ENCODE peak calls at places on chromosome 1, in nine cellular contexts. B, L, W, E, V, S, T, I and Y are unnamed samples. For H3K9me3, the result is how much of the 10 kb centered on the place peaks cover.

GRCh38 chr1:190250368-190250767 is 227.3 kb downstream of the BRINP3 start:
- DNase-seq in B (no peak), L (no peak), W (no peak), E (no peak), V (no peak), S (no peak), T (no peak), I (no peak), Y (no peak)

GRCh38 chr1:110309139-110309538 is 30.0 kb upstream of the RBM15 start:
- DNase-seq in B (no peak), L (no peak), W (no peak), E (no peak), V (no peak), S (no peak), T (no peak), I (no peak), Y (no peak)

GRCh38 chr1:22654692-22655091 is 1.7 kb downstream of the C1QB start:
- DNase-seq in B (no peak), L (no peak), W (peak), E (no peak), V (no peak), S (no peak), T (no peak), I (no peak), Y (no peak)

GRCh38 chr1:244760471-244760870 is 75.0 kb upstream of the COX20 start:
- DNase-seq in B (no peak), L (no peak), W (no peak), E (no peak), V (no peak), S (no peak), T (no peak), I (no peak), Y (no peak)

GRCh38 chr1:228930479-228930957 is 195.2 kb downstream of the RHOU start:
- DNase-seq in B (no peak), L (no peak), W (no peak), E (no peak), V (no peak), S (no peak), T (no peak), I (no peak), Y (no peak)

GRCh38 chr1:171083222-171083621 is 7.5 kb upstream of the FMO3 start:
- DNase-seq in B (no peak), L (no peak), W (no peak), E (no peak), V (no peak), S (no peak), T (no peak), I (no peak), Y (no peak)

GRCh38 chr1:156478250-156478627 is 22.3 kb downstream of the MEF2D start:
- DNase-seq in B (no peak), L (no peak), W (no peak), E (peak), V (no peak), S (no peak), T (no peak), I (no peak), Y (no peak)

GRCh38 chr1:72023063-72023647 is 259.2 kb downstream of the NEGR1 start:
- DNase-seq in B (no peak), L (no peak), W (no peak), E (no peak), V (no peak), S (no peak), T (no peak), I (no peak), Y (no peak)

GRCh38 chr1:228833911-228834631 is 98.8 kb downstream of the RHOU start:
- DNase-seq in B (no peak), L (no peak), W (no peak), E (no peak), V (no peak), S (no peak), T (no peak), I (no peak), Y (no peak)

GRCh38 chr1:116092752-116093489 is 18.3 kb upstream of the MAB21L3 start:
- DNase-seq in B (no peak), L (no peak), W (no peak), E (no peak), V (no peak), S (no peak), T (no peak), I (no peak), Y (no peak)

GRCh38 chr1:10444795-10445397 is 4.9 kb upstream of the CORT start:
- DNase-seq in B (no peak), L (no peak), W (no peak), E (no peak), V (no peak), S (no peak), T (no peak), I (no peak), Y (no peak)

GRCh38 chr1:182200025-182200814 is 138.7 kb upstream of the ZNF648 start:
- DNase-seq in B (no peak), L (no peak), W (no peak), E (no peak), V (no peak), S (no peak), T (no peak), I (no peak), Y (no peak)

GRCh38 chr1:115515270-115515669 is 126.5 kb upstream of the VANGL1 start:
- DNase-seq in B (no peak), L (no peak), W (no peak), E (no peak), V (no peak), S (no peak), T (no peak), I (no peak), Y (no peak)

GRCh38 chr1:150126811-150127210 is 22.9 kb upstream of the PLEKHO1 start:
- DNase-seq in B (no peak), L (no peak), W (no peak), E (no peak), V (no peak), S (no peak), T (no peak), I (no peak), Y (no peak)

GRCh38 chr1:100443739-100444571 is 91.6 kb downstream of the CDC14A start:
- DNase-seq in B (no peak), L (peak), W (no peak), E (no peak), V (no peak), S (peak), T (no peak), I (peak), Y (no peak)

GRCh38 chr1:235918481-235918880 is 51.8 kb upstream of the LYST start:
- DNase-seq in B (no peak), L (no peak), W (no peak), E (no peak), V (no peak), S (no peak), T (no peak), I (no peak), Y (no peak)
- TF ChIP-seq CTCF in B (no peak), L (no peak), W (no peak), E (no peak), V (no peak), S (no peak), T (no peak), I (no peak), Y (no peak)

GRCh38 chr1:223714849-223715709 is 2.7 kb downstream of the CAPN2 start:
- DNase-seq in B (peak), L (no peak), W (no peak), E (no peak), V (no peak), S (no peak), T (peak), I (no peak), Y (no peak)

GRCh38 chr1:223717123-223717522 is 4.8 kb downstream of the CAPN2 start:
- DNase-seq in B (no peak), L (no peak), W (no peak), E (no peak), V (no peak), S (no peak), T (no peak), I (no peak), Y (no peak)

GRCh38 chr1:223715710-223716103 is 3.4 kb downstream of the CAPN2 start:
- DNase-seq in B (no peak), L (no peak), W (no peak), E (no peak), V (no peak), S (no peak), T (no peak), I (no peak), Y (no peak)

GRCh38 chr1:223717695-223718363 is 5.5 kb downstream of the CAPN2 start:
- DNase-seq in B (no peak), L (no peak), W (no peak), E (no peak), V (no peak), S (no peak), T (no peak), I (no peak), Y (no peak)

GRCh38 chr1:223716302-223716862 is 4.0 kb downstream of the CAPN2 start:
- DNase-seq in B (no peak), L (no peak), W (no peak), E (no peak), V (no peak), S (peak), T (peak), I (no peak), Y (no peak)
- H3K4me3 ChIP-seq in B (no peak), L (no peak), W (no peak), E (no peak), V (no peak), S (peak), T (peak), I (peak), Y (peak)

DNA sequence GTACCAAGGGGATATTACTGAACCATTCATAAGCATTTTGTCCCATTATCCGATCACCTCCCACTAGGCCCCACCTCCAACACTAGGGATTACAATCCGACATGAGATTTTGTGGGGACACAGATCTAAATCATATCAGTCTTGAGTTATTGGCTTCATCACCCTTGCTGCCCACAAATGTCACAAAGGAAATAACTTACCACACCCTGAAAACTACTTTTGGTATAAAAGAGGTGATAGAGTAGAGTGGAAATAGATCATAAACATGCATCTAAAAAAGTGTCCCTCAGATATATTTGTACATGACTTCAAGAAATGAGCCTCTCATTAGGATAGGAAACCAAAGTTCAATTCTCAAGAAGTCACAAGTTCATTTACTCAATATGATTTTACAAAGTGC is 22.6 kb upstream of the FCRL3 start:
- DNase-seq in B (no peak), L (no peak), W (no peak), E (no peak), V (no peak), S (no peak), T (no peak), I (no peak), Y (no peak)
- H3K9me3 ChIP-seq in B (under half), L (half or more), W (under half), E (under half), V (under half), S (under half), T (under half), I (under half), Y (under half)

GRCh38 chr1:2557146-2558029 is 1.2 kb downstream of the TNFRSF14 start:
- DNase-seq in B (peak), L (no peak), W (no peak), E (no peak), V (no peak), S (no peak), T (no peak), I (no peak), Y (no peak)

GRCh38 chr1:2558030-2558400 is 1.8 kb downstream of the TNFRSF14 start:
- DNase-seq in B (no peak), L (no peak), W (no peak), E (no peak), V (no peak), S (no peak), T (no peak), I (no peak), Y (no peak)

GRCh38 chr1:2554621-2555387 is 1.4 kb upstream of the TNFRSF14 start:
- DNase-seq in B (peak), L (peak), W (no peak), E (no peak), V (no peak), S (no peak), T (no peak), I (no peak), Y (no peak)

GRCh38 chr1:2555634-2556276 is 416 bp upstream of the TNFRSF14 start:
- DNase-seq in B (peak), L (peak), W (no peak), E (peak), V (peak), S (no peak), T (peak), I (no peak), Y (peak)

GRCh38 chr1:2556277-2557145 is at the start of gene TNFRSF14:
- DNase-seq in B (peak), L (peak), W (no peak), E (peak), V (peak), S (no peak), T (peak), I (no peak), Y (peak)
- TF ChIP-seq CTCF in B (no peak), L (no peak), W (no peak), E (no peak), V (no peak), S (peak), T (no peak), I (peak), Y (no peak)

GRCh38 chr1:45586769-45587168 is 2.9 kb downstream of the NASP start:
- DNase-seq in B (no peak), L (no peak), W (no peak), E (no peak), V (no peak), S (no peak), T (no peak), I (no peak), Y (no peak)
- H3K4me3 ChIP-seq in B (peak), L (peak), W (no peak), E (no peak), V (no peak), S (peak), T (peak), I (no peak), Y (peak)

GRCh38 chr1:69313118-69313517 is 254.6 kb upstream of the LRRC7 start:
- DNase-seq in B (no peak), L (no peak), W (no peak), E (no peak), V (no peak), S (no peak), T (no peak), I (no peak), Y (no peak)

GRCh38 chr1:69315823-69316222 is 251.9 kb upstream of the LRRC7 start:
- DNase-seq in B (no peak), L (no peak), W (no peak), E (no peak), V (no peak), S (no peak), T (no peak), I (no peak), Y (no peak)

GRCh38 chr1:69312055-69312732 is 255.5 kb upstream of the LRRC7 start:
- DNase-seq in B (no peak), L (no peak), W (no peak), E (no peak), V (no peak), S (no peak), T (no peak), I (no peak), Y (no peak)

GRCh38 chr1:69319287-69319686 is 248.4 kb upstream of the LRRC7 start:
- DNase-seq in B (no peak), L (peak), W (no peak), E (no peak), V (no peak), S (no peak), T (no peak), I (no peak), Y (no peak)

GRCh38 chr1:69315416-69315815 is 252.3 kb upstream of the LRRC7 start:
- DNase-seq in B (no peak), L (no peak), W (no peak), E (no peak), V (no peak), S (no peak), T (no peak), I (no peak), Y (no peak)
- H3K9me3 ChIP-seq in B (under half), L (under half), W (under half), E (under half), V (under half), S (under half), T (under half), I (under half), Y (under half)

GRCh38 chr1:193157360-193157759 is 29.1 kb downstream of the B3GALT2 start:
- DNase-seq in B (no peak), L (no peak), W (no peak), E (no peak), V (no peak), S (no peak), T (no peak), I (no peak), Y (no peak)
- TF ChIP-seq CTCF in B (no peak), L (no peak), W (no peak), E (no peak), V (no peak), S (no peak), T (no peak), I (no peak), Y (no peak)

DNA sequence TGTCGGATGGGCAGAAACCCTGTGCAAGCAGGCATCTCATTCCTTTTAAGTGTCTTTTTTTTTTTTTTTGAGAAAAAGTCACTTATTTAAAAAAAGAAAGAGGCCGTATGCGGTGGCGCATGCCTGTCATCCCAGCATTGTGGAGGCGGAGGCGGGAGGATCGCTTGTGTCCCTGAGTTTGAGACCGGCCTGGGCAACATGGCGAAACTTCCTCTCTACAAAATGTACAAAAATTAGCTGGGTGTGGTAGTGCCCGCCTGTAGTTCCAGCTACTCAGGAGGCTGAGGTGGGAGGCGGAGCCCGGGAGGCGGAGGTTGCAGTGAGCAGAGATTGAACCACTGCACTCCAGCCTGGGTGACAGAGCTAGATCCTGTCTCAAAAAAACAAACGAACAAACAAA is 1.7 kb downstream of the GPR137B start:
- DNase-seq in B (no peak), L (no peak), W (no peak), E (no peak), V (no peak), S (no peak), T (no peak), I (no peak), Y (no peak)
- H3K4me3 ChIP-seq in B (peak), L (peak), W (no peak), E (no peak), V (no peak), S (peak), T (peak), I (peak), Y (peak)

GRCh38 chr1:159508951-159509350 is 26.9 kb downstream of the OR10J5 start:
- DNase-seq in B (no peak), L (no peak), W (no peak), E (no peak), V (no peak), S (no peak), T (no peak), I (no peak), Y (no peak)
- H3K9me3 ChIP-seq in B (under half), L (under half), W (under half), E (under half), V (under half), S (under half), T (under half), I (under half), Y (under half)